ENCODE peak calls at places on chromosomes 1 and 21, in ten cellular contexts. F, M, Q, X, I, O, C, W, N and V are unnamed samples.

GRCh38 chr21:41147096-41147978 is 20.6 kb upstream of the BACE2 start:
- DNase-seq in F (no peak), M (no peak), Q (no peak), X (no peak), I (no peak), O (no peak), C (no peak), W (no peak), N (no peak), V (no peak)

GRCh38 chr1:15384301-15384901 is 25.3 kb upstream of the EFHD2 start:
- DNase-seq in F (peak; percentile 45), M (peak; percentile 40), Q (no peak), X (no peak), I (no peak), O (no peak), C (peak; percentile 34), W (no peak), N (no peak), V (no peak)

GRCh38 chr1:200733907-200734306 is 4.8 kb upstream of the CAMSAP2 start:
- DNase-seq in F (no peak), M (no peak), Q (no peak), X (no peak), I (no peak), O (no peak), C (no peak), W (no peak), N (no peak), V (no peak)

GRCh38 chr1:242764161-242764560 is 239.7 kb upstream of the PLD5 start:
- DNase-seq in F (no peak), M (no peak), Q (no peak), X (no peak), I (no peak), O (no peak), C (no peak), W (no peak), N (no peak), V (no peak)

GRCh38 chr1:162670928-162671663 is 38.8 kb downstream of the DDR2 start:
- DNase-seq in F (no peak), M (no peak), Q (no peak), X (no peak), I (peak; percentile 86), O (no peak), C (no peak), W (no peak), N (no peak), V (peak; percentile 48)

GRCh38 chr1:27937524-27937836 is 2.7 kb downstream of the SMPDL3B start:
- DNase-seq in F (no peak), M (no peak), Q (no peak), X (no peak), I (no peak), O (no peak), C (no peak), W (no peak), N (no peak), V (no peak)

GRCh38 chr1:58162952-58163550 is 383.5 kb downstream of the OMA1 start:
- DNase-seq in F (peak; percentile 59), M (no peak), Q (no peak), X (no peak), I (peak; percentile 56), O (no peak), C (peak; percentile 2), W (peak; percentile 72), N (no peak), V (peak; percentile 66)

GRCh38 chr1:203592156-203592555 is 34.5 kb upstream of the ATP2B4 start:
- DNase-seq in F (no peak), M (no peak), Q (no peak), X (no peak), I (no peak), O (no peak), C (peak; percentile 16), W (no peak), N (no peak), V (no peak)

GRCh38 chr1:54070549-54070915 is 17.1 kb downstream of the TCEANC2 start:
- DNase-seq in F (no peak), M (no peak), Q (no peak), X (no peak), I (peak; percentile 17), O (no peak), C (no peak), W (no peak), N (no peak), V (no peak)

GRCh38 chr1:226783202-226783601 is 44.1 kb upstream of the ITPKB start:
- DNase-seq in F (no peak), M (no peak), Q (no peak), X (no peak), I (no peak), O (no peak), C (no peak), W (no peak), N (no peak), V (no peak)

GRCh38 chr1:162977944-162978568 is 91.1 kb upstream of the RGS4 start:
- DNase-seq in F (no peak), M (no peak), Q (no peak), X (no peak), I (no peak), O (no peak), C (no peak), W (no peak), N (no peak), V (no peak)

GRCh38 chr1:149844096-149844495 is 55.3 kb upstream of the BOLA1 start:
- DNase-seq in F (no peak), M (no peak), Q (no peak), X (no peak), I (peak; percentile 78), O (no peak), C (no peak), W (peak; percentile 63), N (no peak), V (no peak)

GRCh38 chr1:3219005-3219724 is 150.2 kb downstream of the PRDM16 start:
- DNase-seq in F (peak; percentile 91), M (peak; percentile 73), Q (no peak), X (no peak), I (no peak), O (no peak), C (peak; percentile 74), W (peak; percentile 70), N (peak; percentile 85), V (no peak)

GRCh38 chr1:117561071-117561470 is 44.8 kb upstream of the TENT5C start:
- DNase-seq in F (no peak), M (no peak), Q (no peak), X (no peak), I (no peak), O (no peak), C (no peak), W (no peak), N (no peak), V (no peak)

GRCh38 chr1:34977858-34978257 is 7.3 kb downstream of the TMEM35B start:
- DNase-seq in F (no peak), M (no peak), Q (no peak), X (no peak), I (peak; percentile 21), O (no peak), C (no peak), W (no peak), N (no peak), V (no peak)

GRCh38 chr1:17759114-17759513 is 4.0 kb downstream of the ACTL8 start:
- DNase-seq in F (no peak), M (no peak), Q (no peak), X (no peak), I (no peak), O (no peak), C (no peak), W (no peak), N (peak; percentile 26), V (no peak)

GRCh38 chr1:61182049-61182448 is 99.7 kb downstream of the NFIA start:
- DNase-seq in F (no peak), M (no peak), Q (no peak), X (no peak), I (peak; percentile 95), O (no peak), C (no peak), W (peak; percentile 9), N (no peak), V (no peak)

GRCh38 chr1:24385160-24385939 is 28.2 kb downstream of the STPG1 start:
- DNase-seq in F (no peak), M (no peak), Q (no peak), X (no peak), I (peak; percentile 62), O (no peak), C (no peak), W (no peak), N (no peak), V (no peak)

GRCh38 chr1:149995927-149996326 is 14.6 kb downstream of the OTUD7B start:
- DNase-seq in F (no peak), M (no peak), Q (no peak), X (no peak), I (peak; percentile 80), O (no peak), C (no peak), W (peak; percentile 75), N (no peak), V (no peak)

GRCh38 chr1:17347769-17348592 is 24.0 kb upstream of the PADI6 start:
- DNase-seq in F (no peak), M (no peak), Q (no peak), X (no peak), I (peak; percentile 72), O (no peak), C (no peak), W (peak; percentile 44), N (no peak), V (no peak)

GRCh38 chr1:66248746-66249145 is 285.2 kb upstream of the SGIP1 start:
- DNase-seq in F (no peak), M (no peak), Q (no peak), X (no peak), I (peak; percentile 13), O (no peak), C (no peak), W (no peak), N (no peak), V (no peak)

GRCh38 chr1:246492611-246493245 is 14.4 kb downstream of the SMYD3 start:
- DNase-seq in F (peak; percentile 70), M (peak; percentile 6), Q (peak; percentile 60), X (no peak), I (peak; percentile 82), O (peak; percentile 12), C (no peak), W (peak; percentile 57), N (no peak), V (peak; percentile 78)

GRCh38 chr1:220772846-220773245 is 13.9 kb upstream of the MTARC1 start:
- DNase-seq in F (no peak), M (no peak), Q (no peak), X (no peak), I (no peak), O (no peak), C (no peak), W (no peak), N (no peak), V (no peak)

GRCh38 chr1:173113015-173113741 is 62.4 kb upstream of the TNFSF18 start:
- DNase-seq in F (no peak), M (no peak), Q (no peak), X (no peak), I (peak; percentile 79), O (no peak), C (no peak), W (peak; percentile 81), N (no peak), V (peak; percentile 67)

GRCh38 chr1:207958376-207959139 is 47.6 kb upstream of the CD34 start:
- DNase-seq in F (no peak), M (no peak), Q (no peak), X (no peak), I (no peak), O (no peak), C (no peak), W (no peak), N (no peak), V (no peak)

GRCh38 chr1:204591473-204592090 is 75.4 kb downstream of the MDM4 start:
- DNase-seq in F (no peak), M (no peak), Q (no peak), X (no peak), I (peak; percentile 69), O (no peak), C (no peak), W (peak; percentile 49), N (no peak), V (no peak)

GRCh38 chr1:7299329-7299799 is 471.7 kb upstream of the VAMP3 start:
- DNase-seq in F (peak; percentile 68), M (no peak), Q (peak; percentile 27), X (no peak), I (peak; percentile 99), O (no peak), C (peak; percentile 29), W (peak; percentile 96), N (peak; percentile 76), V (peak; percentile 81)

GRCh38 chr1:3049164-3049563 is 19.8 kb upstream of the PRDM16 start:
- DNase-seq in F (no peak), M (no peak), Q (no peak), X (no peak), I (no peak), O (no peak), C (no peak), W (no peak), N (peak; percentile 18), V (no peak)